ENCODE peak calls at places on chromosomes 2 and 18, in ten cellular contexts. U, F, G, V, B, N, Q, L, X and Z are unnamed samples.

GRCh38 chr2:156476516-156477206 is 40.5 kb downstream of the GPD2 start:
- DNase-seq in F (no peak), V (no peak), X (peak), N (no peak), L (peak), U (no peak), B (no peak), Q (no peak), G (peak), Z (no peak)

GRCh38 chr2:24492283-24493272 is 1.5 kb downstream of the NCOA1 start:
- DNase-seq in F (no peak), B (no peak), N (no peak), Q (no peak), V (no peak), G (no peak), X (no peak), L (peak), U (peak), Z (no peak)

GRCh38 chr2:36559221-36559942 is 38.6 kb downstream of the FEZ2 start:
- DNase-seq in G (no peak), N (no peak), F (no peak), X (no peak), U (no peak), B (no peak), L (no peak), Q (no peak), V (no peak), Z (no peak)

GRCh38 chr2:109447251-109447661 is 166.5 kb downstream of the SEPTIN10 start:
- DNase-seq in X (peak), F (peak), L (no peak), U (peak), V (no peak), Q (no peak), N (no peak), G (no peak), B (no peak), Z (no peak)

GRCh38 chr2:235494716-235495372 is 1.0 kb downstream of the AGAP1 start:
- DNase-seq in Q (no peak), L (no peak), B (no peak), V (no peak), F (no peak), U (peak), X (no peak), G (peak), N (peak), Z (peak)

GRCh38 chr2:238239552-238239871 is 326 bp downstream of the HES6 start:
- DNase-seq in B (no peak), Q (no peak), G (no peak), L (no peak), F (no peak), N (no peak), X (no peak), U (no peak), V (no peak), Z (no peak)

GRCh38 chr18:5868218-5868904 is 27.0 kb downstream of the TMEM200C start:
- DNase-seq in G (peak), X (peak), Q (no peak), B (no peak), V (no peak), L (peak), F (peak), N (no peak), U (peak), Z (peak)

GRCh38 chr2:240586198-240586918 is at the start of gene CAPN10:
- DNase-seq in U (peak), V (peak), L (peak), B (peak), F (peak), Q (peak), X (peak), N (peak), G (peak), Z (peak)

GRCh38 chr2:109410021-109410815 is 203.5 kb downstream of the SEPTIN10 start:
- DNase-seq in Q (no peak), N (no peak), X (no peak), V (no peak), L (no peak), B (no peak), F (no peak), G (no peak), U (no peak), Z (no peak)

GRCh38 chr2:11656671-11657101 is 13.3 kb downstream of the NTSR2 start:
- DNase-seq in Q (no peak), B (no peak), X (no peak), V (no peak), F (no peak), G (peak), U (no peak), L (no peak), N (no peak), Z (no peak)

GRCh38 chr2:8202139-8202538 is 479.7 kb upstream of the ID2 start:
- DNase-seq in G (no peak), U (no peak), X (no peak), F (no peak), Q (no peak), B (no peak), V (no peak), L (no peak), N (no peak), Z (no peak)

GRCh38 chr2:30675758-30676157 is 131.5 kb downstream of the CAPN13 start:
- DNase-seq in U (no peak), G (no peak), X (peak), V (no peak), Q (no peak), L (no peak), B (no peak), F (no peak), N (no peak), Z (no peak)